ENCODE peak calls at places on chromosomes 12 and 14, in six cellular contexts. H, Y, R, I, O and P are unnamed samples.

GRCh38 chr12:19198272-19198671 is 68.7 kb downstream of the PLEKHA5 start:
- DNase-seq in I (no peak), R (no peak), O (no peak), Y (no peak), H (no peak), P (no peak)

GRCh38 chr12:25819713-25820112 is 138.8 kb upstream of the RASSF8 start:
- DNase-seq in Y (no peak), R (no peak), H (no peak), I (no peak), O (no peak), P (no peak)

GRCh38 chr12:116532986-116533342 is 26.2 kb upstream of the MAP1LC3B2 start:
- DNase-seq in Y (no peak), R (no peak), I (no peak), O (no peak), H (no peak), P (no peak)

GRCh38 chr14:46580941-46581671 is 70.5 kb downstream of the RPL10L start:
- DNase-seq in I (no peak), R (no peak), O (no peak), Y (no peak), H (peak; percentile 31), P (no peak)

GRCh38 chr12:117498256-117498655 is 136.8 kb upstream of the NOS1 start:
- DNase-seq in Y (no peak), R (no peak), I (no peak), O (no peak), H (no peak), P (no peak)

GRCh38 chr12:3558255-3558654 is 67.3 kb downstream of the PRMT8 start:
- DNase-seq in Y (no peak), H (no peak), I (no peak), R (no peak), O (no peak), P (no peak)

GRCh38 chr12:121288158-121288848 is 8.2 kb downstream of the CAMKK2 start:
- DNase-seq in I (no peak), Y (no peak), R (no peak), H (no peak), O (peak; percentile 66), P (no peak)

GRCh38 chr12:109131522-109132050 is 15.2 kb downstream of the ACACB start:
- DNase-seq in I (no peak), O (no peak), Y (peak; percentile 82), H (no peak), R (no peak), P (no peak)

GRCh38 chr12:66683822-66684221 is 4.9 kb upstream of the GRIP1 start:
- DNase-seq in H (no peak), O (no peak), I (no peak), R (no peak), Y (no peak), P (no peak)

GRCh38 chr14:105383083-105383730 is 15.1 kb upstream of the TEX22 start:
- DNase-seq in R (no peak), O (no peak), Y (no peak), I (no peak), H (no peak), P (no peak)

GRCh38 chr12:46414591-46415268 is 42.2 kb upstream of the SLC38A2 start:
- DNase-seq in I (no peak), O (no peak), R (no peak), H (no peak), Y (no peak), P (no peak)

GRCh38 chr14:68473794-68474193 is 319.1 kb downstream of the ZFP36L1 start:
- DNase-seq in Y (no peak), I (no peak), O (no peak), H (no peak), R (no peak), P (no peak)

GRCh38 chr12:47717443-47718193 is 7.7 kb downstream of the ENDOU start:
- DNase-seq in R (peak; percentile 68), Y (peak; percentile 93), O (peak; percentile 88), I (peak; percentile 86), H (no peak), P (peak; percentile 91)

GRCh38 chr12:34402899-34403705 is 380.8 kb downstream of the ALG10 start:
- DNase-seq in I (peak; percentile 3), R (peak; percentile 15), O (peak; percentile 49), H (no peak), Y (peak; percentile 56), P (peak; percentile 5)

GRCh38 chr12:24814379-24815086 is 134.4 kb downstream of the BCAT1 start:
- DNase-seq in Y (no peak), I (no peak), R (no peak), H (no peak), O (no peak), P (no peak)

GRCh38 chr14:39956372-39956771 is 524.1 kb upstream of the FBXO33 start:
- DNase-seq in I (no peak), R (no peak), Y (no peak), O (no peak), H (peak; percentile 6), P (no peak)

GRCh38 chr14:30754778-30755177 is 119.6 kb upstream of the COCH start:
- DNase-seq in R (no peak), I (no peak), O (no peak), H (no peak), Y (no peak), P (no peak)

GRCh38 chr14:67232066-67232465 is 9.2 kb upstream of the PALS1 start:
- DNase-seq in H (no peak), I (no peak), O (no peak), Y (no peak), R (no peak), P (no peak)

GRCh38 chr14:90228478-90228877 is 27.9 kb upstream of the PSMC1 start:
- DNase-seq in R (no peak), Y (no peak), O (no peak), I (no peak), H (no peak), P (no peak)

GRCh38 chr14:74619672-74620131 is 7.7 kb upstream of the LTBP2 start:
- DNase-seq in O (peak; percentile 68), R (peak; percentile 67), H (no peak), I (peak; percentile 95), Y (peak; percentile 94), P (peak; percentile 91)

GRCh38 chr14:44961730-44962572 is at the start of the genes KLHL28 and TOGARAM1:
- DNase-seq in H (peak; percentile 98), Y (peak; percentile 99), O (peak; percentile 96), R (peak; percentile 98), I (peak; percentile 99), P (peak; percentile 98)

GRCh38 chr14:44960646-44961045 is 1.1 kb downstream of the KLHL28 start:
- DNase-seq in Y (no peak), I (no peak), R (no peak), H (no peak), O (no peak), P (no peak)

GRCh38 chr14:44963775-44964380 is 1.9 kb downstream of the TOGARAM1 start:
- DNase-seq in H (no peak), O (no peak), I (no peak), R (no peak), Y (no peak), P (peak; percentile 32)

GRCh38 chr14:44961151-44961729 is 507 bp downstream of the KLHL28 start:
- DNase-seq in I (peak; percentile 57), H (no peak), O (peak; percentile 80), R (peak; percentile 74), Y (peak; percentile 82), P (peak; percentile 76)

GRCh38 chr14:44962573-44963528 is 861 bp downstream of the TOGARAM1 start:
- DNase-seq in I (peak; percentile 53), O (peak; percentile 74), H (no peak), Y (peak; percentile 87), R (peak; percentile 66), P (peak; percentile 72)
- TF ChIP-seq CTCF in I (no peak), O (no peak), H (no peak), Y (no peak), R (no peak), P (no peak)

GRCh38 chr12:6387541-6387940 is 3.6 kb downstream of the LTBR start:
- DNase-seq in Y (no peak), O (no peak), R (no peak), I (no peak), H (no peak), P (no peak)

GRCh38 chr12:6384499-6385436 is 806 bp downstream of the LTBR start:
- DNase-seq in I (no peak), O (no peak), R (no peak), H (no peak), Y (peak; percentile 77), P (no peak)

GRCh38 chr12:6386038-6386437 is 2.1 kb downstream of the LTBR start:
- DNase-seq in R (no peak), O (no peak), Y (no peak), I (no peak), H (no peak), P (no peak)

GRCh38 chr12:6383572-6384498 is at the start of gene LTBR:
- DNase-seq in Y (peak; percentile 99), H (no peak), O (peak; percentile 99), I (peak; percentile 96), R (peak; percentile 97), P (peak; percentile 98)

GRCh38 chr12:6386522-6386921 is 2.6 kb downstream of the LTBR start:
- DNase-seq in Y (no peak), I (no peak), R (no peak), O (no peak), H (no peak), P (no peak)
- H3K36me3 ChIP-seq in Y (peaks cover 33% of the 10 kb centered on the region), I (no peaks in the 10 kb centered on the region), R (peaks cover 3% of the 10 kb centered on the region), O (peaks cover 52% of the 10 kb centered on the region), H (peaks cover 42% of the 10 kb centered on the region), P (peaks cover 61% of the 10 kb centered on the region)

GRCh38 chr12:124505001-124505818 is 62.2 kb downstream of the NCOR2 start:
- DNase-seq in Y (no peak), H (no peak), R (no peak), I (no peak), O (no peak), P (no peak)

GRCh38 chr12:124504273-124505000 is 63.0 kb downstream of the NCOR2 start:
- DNase-seq in H (no peak), O (no peak), I (peak; percentile 84), Y (no peak), R (no peak), P (no peak)

GRCh38 chr12:124507188-124508109 is 60.0 kb downstream of the NCOR2 start:
- DNase-seq in I (no peak), R (no peak), Y (no peak), H (no peak), O (no peak), P (peak; percentile 83)

GRCh38 chr12:124506832-124507153 is 60.6 kb downstream of the NCOR2 start:
- DNase-seq in Y (no peak), H (no peak), R (no peak), O (no peak), I (no peak), P (no peak)

DNA sequence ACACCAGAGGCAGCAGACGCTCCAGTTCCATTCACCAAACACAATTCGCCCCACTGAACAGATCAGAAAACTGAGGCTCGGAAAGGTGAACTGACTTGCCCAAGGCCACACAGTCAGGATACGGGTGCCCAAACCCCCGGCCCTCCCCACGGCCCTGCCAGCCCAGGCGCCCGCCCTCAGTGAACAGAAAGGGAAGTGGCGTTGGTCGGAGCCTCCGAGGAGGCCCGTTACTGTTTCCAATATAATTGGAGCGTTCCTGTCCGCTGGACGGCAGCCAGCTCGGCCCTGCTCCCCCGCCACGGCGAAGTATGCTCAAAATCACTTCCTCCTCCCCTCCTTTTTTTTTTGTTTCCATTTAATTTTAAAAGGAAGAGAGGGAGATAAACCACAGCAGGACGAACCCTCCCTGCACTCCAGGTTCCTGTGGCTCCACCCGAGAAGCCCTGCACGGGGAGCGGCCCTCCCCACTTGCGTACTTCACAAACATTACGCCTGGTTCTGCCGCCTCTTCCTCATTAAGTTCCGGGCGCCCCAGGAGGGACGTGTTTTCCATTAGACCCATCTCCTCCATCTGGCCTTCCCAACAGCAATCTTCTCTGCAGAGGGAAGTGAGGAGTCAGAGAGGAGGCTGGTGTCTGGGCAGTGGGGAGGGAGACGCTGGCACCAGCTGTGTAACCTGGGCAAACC is 61.1 kb downstream of the NCOR2 start:
- DNase-seq in I (peak; percentile 87), O (peak; percentile 87), R (peak; percentile 85), Y (peak; percentile 93), H (no peak), P (peak; percentile 85)
- H3K4me1 ChIP-seq in I (peaks cover 42% of the 10 kb centered on the region), O (peaks cover 54% of the 10 kb centered on the region), R (peaks cover 73% of the 10 kb centered on the region), Y (no peaks in the 10 kb centered on the region), H (peaks cover 41% of the 10 kb centered on the region), P (peaks cover 87% of the 10 kb centered on the region)

GRCh38 chr12:55724940-55725309 is 3.9 kb downstream of the CD63 start:
- DNase-seq in R (peak; percentile 27), Y (peak; percentile 63), H (no peak), I (no peak), O (no peak), P (no peak)
- TF ChIP-seq CTCF in R (no peak), Y (no peak), H (no peak), I (no peak), O (no peak), P (no peak)